ENCODE peak calls at places on chromosome 21, in eight cellular contexts. One of them, this sample, is unnamed.

GRCh38 chr21:40200962-40201361 is 333.7 kb downstream of the PCP4 start:
- DNase-seq in ovary: no peak
- DNase-seq in NCI-H1105: no peak
- DNase-seq in occipital lobe: no peak
- DNase-seq in HT1080: no peak
- DNase-seq in type B pancreatic cell: no peak
- DNase-seq in nephron progenitor cell: no peak
- DNase-seq in foreskin keratinocyte: no peak
- DNase-seq in this sample: no peak

GRCh38 chr21:33070921-33071877 is 1.3 kb downstream of the OLIG1 start:
- DNase-seq in ovary: no peak
- DNase-seq in NCI-H1105: no peak
- DNase-seq in occipital lobe: no peak
- DNase-seq in HT1080: no peak
- DNase-seq in type B pancreatic cell: no peak
- DNase-seq in nephron progenitor cell: peak; percentile 55
- DNase-seq in foreskin keratinocyte: peak; percentile 25
- DNase-seq in this sample: no peak

GRCh38 chr21:36209626-36210171 is 53.1 kb downstream of the DOP1B start:
- DNase-seq in ovary: no peak
- DNase-seq in NCI-H1105: peak; percentile 30
- DNase-seq in occipital lobe: peak; percentile 16
- DNase-seq in HT1080: peak; percentile 74
- DNase-seq in type B pancreatic cell: no peak
- DNase-seq in nephron progenitor cell: no peak
- DNase-seq in foreskin keratinocyte: peak; percentile 73
- DNase-seq in this sample: no peak

GRCh38 chr21:46001821-46002681 is 20.5 kb downstream of the COL6A1 start:
- DNase-seq in ovary: peak; percentile 34
- DNase-seq in NCI-H1105: no peak
- DNase-seq in occipital lobe: no peak
- DNase-seq in HT1080: no peak
- DNase-seq in type B pancreatic cell: no peak
- DNase-seq in nephron progenitor cell: peak; percentile 2
- DNase-seq in foreskin keratinocyte: no peak
- DNase-seq in this sample: no peak

GRCh38 chr21:27498025-27498424 is 531.1 kb upstream of the ADAMTS5 start:
- DNase-seq in ovary: no peak
- DNase-seq in NCI-H1105: no peak
- DNase-seq in occipital lobe: no peak
- DNase-seq in HT1080: peak; percentile 57
- DNase-seq in type B pancreatic cell: no peak
- DNase-seq in nephron progenitor cell: no peak
- DNase-seq in foreskin keratinocyte: peak; percentile 18
- DNase-seq in this sample: no peak

GRCh38 chr21:28142692-28143091 is 850.0 kb downstream of the LTN1 start:
- DNase-seq in ovary: no peak
- DNase-seq in NCI-H1105: no peak
- DNase-seq in occipital lobe: no peak
- DNase-seq in HT1080: peak; percentile 80
- DNase-seq in type B pancreatic cell: no peak
- DNase-seq in nephron progenitor cell: no peak
- DNase-seq in foreskin keratinocyte: peak; percentile 70
- DNase-seq in this sample: no peak

GRCh38 chr21:25916226-25916625 is 181.5 kb downstream of the GABPA start:
- DNase-seq in ovary: no peak
- DNase-seq in NCI-H1105: no peak
- DNase-seq in occipital lobe: no peak
- DNase-seq in HT1080: no peak
- DNase-seq in type B pancreatic cell: no peak
- DNase-seq in nephron progenitor cell: no peak
- DNase-seq in foreskin keratinocyte: peak; percentile 50
- DNase-seq in this sample: no peak

GRCh38 chr21:39020751-39021474 is 162.3 kb downstream of the PSMG1 start:
- DNase-seq in ovary: peak; percentile 75
- DNase-seq in NCI-H1105: no peak
- DNase-seq in occipital lobe: no peak
- DNase-seq in HT1080: no peak
- DNase-seq in type B pancreatic cell: no peak
- DNase-seq in nephron progenitor cell: no peak
- DNase-seq in foreskin keratinocyte: peak; percentile 89
- DNase-seq in this sample: no peak

GRCh38 chr21:39651206-39651605 is 38.5 kb downstream of the B3GALT5 start:
- DNase-seq in ovary: no peak
- DNase-seq in NCI-H1105: no peak
- DNase-seq in occipital lobe: no peak
- DNase-seq in HT1080: no peak
- DNase-seq in type B pancreatic cell: no peak
- DNase-seq in nephron progenitor cell: no peak
- DNase-seq in foreskin keratinocyte: no peak
- DNase-seq in this sample: no peak

GRCh38 chr21:28445081-28445830 is 547.4 kb downstream of the LTN1 start:
- DNase-seq in ovary: no peak
- DNase-seq in NCI-H1105: no peak
- DNase-seq in occipital lobe: no peak
- DNase-seq in HT1080: peak; percentile 24
- DNase-seq in type B pancreatic cell: no peak
- DNase-seq in nephron progenitor cell: no peak
- DNase-seq in foreskin keratinocyte: peak; percentile 49
- DNase-seq in this sample: no peak

GRCh38 chr21:16241500-16241963 is 511.8 kb downstream of the USP25 start:
- DNase-seq in ovary: no peak
- DNase-seq in NCI-H1105: no peak
- DNase-seq in occipital lobe: no peak
- DNase-seq in HT1080: no peak
- DNase-seq in type B pancreatic cell: no peak
- DNase-seq in nephron progenitor cell: no peak
- DNase-seq in foreskin keratinocyte: no peak
- DNase-seq in this sample: no peak

GRCh38 chr21:21860888-21861287 is 862.7 kb downstream of the NCAM2 start:
- DNase-seq in ovary: no peak
- DNase-seq in NCI-H1105: no peak
- DNase-seq in occipital lobe: no peak
- DNase-seq in HT1080: peak; percentile 72
- DNase-seq in type B pancreatic cell: no peak
- DNase-seq in nephron progenitor cell: no peak
- DNase-seq in foreskin keratinocyte: peak; percentile 8
- DNase-seq in this sample: no peak

GRCh38 chr21:24895885-24896734 is 711.2 kb downstream of the MRPL39 start:
- DNase-seq in ovary: peak; percentile 37
- DNase-seq in NCI-H1105: peak; percentile 47
- DNase-seq in occipital lobe: no peak
- DNase-seq in HT1080: peak; percentile 34
- DNase-seq in type B pancreatic cell: no peak
- DNase-seq in nephron progenitor cell: no peak
- DNase-seq in foreskin keratinocyte: peak; percentile 25
- DNase-seq in this sample: no peak

GRCh38 chr21:23789864-23790263 is 1817.4 kb downstream of the MRPL39 start:
- DNase-seq in ovary: no peak
- DNase-seq in NCI-H1105: no peak
- DNase-seq in occipital lobe: no peak
- DNase-seq in HT1080: no peak
- DNase-seq in type B pancreatic cell: no peak
- DNase-seq in nephron progenitor cell: no peak
- DNase-seq in foreskin keratinocyte: no peak
- DNase-seq in this sample: no peak

GRCh38 chr21:32917392-32918135 is 108.2 kb upstream of the OLIG2 start:
- DNase-seq in ovary: no peak
- DNase-seq in NCI-H1105: no peak
- DNase-seq in occipital lobe: no peak
- DNase-seq in HT1080: no peak
- DNase-seq in type B pancreatic cell: no peak
- DNase-seq in nephron progenitor cell: no peak
- DNase-seq in foreskin keratinocyte: no peak
- DNase-seq in this sample: no peak

GRCh38 chr21:39094087-39094785 is 89.0 kb downstream of the PSMG1 start:
- DNase-seq in ovary: no peak
- DNase-seq in NCI-H1105: no peak
- DNase-seq in occipital lobe: no peak
- DNase-seq in HT1080: no peak
- DNase-seq in type B pancreatic cell: no peak
- DNase-seq in nephron progenitor cell: no peak
- DNase-seq in foreskin keratinocyte: no peak
- DNase-seq in this sample: no peak

GRCh38 chr21:44079846-44080245 is 27.4 kb upstream of the PWP2 start:
- DNase-seq in ovary: no peak
- DNase-seq in NCI-H1105: no peak
- DNase-seq in occipital lobe: no peak
- DNase-seq in HT1080: no peak
- DNase-seq in type B pancreatic cell: no peak
- DNase-seq in nephron progenitor cell: no peak
- DNase-seq in foreskin keratinocyte: no peak
- DNase-seq in this sample: no peak

GRCh38 chr21:41460578-41461527 is 34.8 kb downstream of the MX1 start:
- DNase-seq in ovary: peak; percentile 69
- DNase-seq in NCI-H1105: peak; percentile 13
- DNase-seq in occipital lobe: no peak
- DNase-seq in HT1080: peak; percentile 58
- DNase-seq in type B pancreatic cell: no peak
- DNase-seq in nephron progenitor cell: peak; percentile 67
- DNase-seq in foreskin keratinocyte: peak; percentile 73
- DNase-seq in this sample: peak; percentile 84

GRCh38 chr21:42461881-42462877 is 33.8 kb downstream of the RSPH1 start:
- DNase-seq in ovary: no peak
- DNase-seq in NCI-H1105: no peak
- DNase-seq in occipital lobe: no peak
- DNase-seq in HT1080: no peak
- DNase-seq in type B pancreatic cell: no peak
- DNase-seq in nephron progenitor cell: no peak
- DNase-seq in foreskin keratinocyte: no peak
- DNase-seq in this sample: no peak

GRCh38 chr21:29228306-29228705 is 70.4 kb upstream of the BACH1 start:
- DNase-seq in ovary: no peak
- DNase-seq in NCI-H1105: no peak
- DNase-seq in occipital lobe: no peak
- DNase-seq in HT1080: no peak
- DNase-seq in type B pancreatic cell: no peak
- DNase-seq in nephron progenitor cell: no peak
- DNase-seq in foreskin keratinocyte: no peak
- DNase-seq in this sample: no peak

GRCh38 chr21:29064850-29065481 is 8.5 kb downstream of the CCT8 start:
- DNase-seq in ovary: no peak
- DNase-seq in NCI-H1105: no peak
- DNase-seq in occipital lobe: no peak
- DNase-seq in HT1080: no peak
- DNase-seq in type B pancreatic cell: no peak
- DNase-seq in nephron progenitor cell: no peak
- DNase-seq in foreskin keratinocyte: no peak
- DNase-seq in this sample: no peak

GRCh38 chr21:34640858-34641257 is 25.9 kb upstream of the RCAN1 start:
- DNase-seq in ovary: no peak
- DNase-seq in NCI-H1105: no peak
- DNase-seq in occipital lobe: no peak
- DNase-seq in HT1080: peak; percentile 90
- DNase-seq in type B pancreatic cell: no peak
- DNase-seq in nephron progenitor cell: no peak
- DNase-seq in foreskin keratinocyte: peak; percentile 63
- DNase-seq in this sample: no peak

GRCh38 chr21:45300786-45301520 is 13.3 kb upstream of the POFUT2 start:
- DNase-seq in ovary: peak; percentile 48
- DNase-seq in NCI-H1105: no peak
- DNase-seq in occipital lobe: no peak
- DNase-seq in HT1080: no peak
- DNase-seq in type B pancreatic cell: no peak
- DNase-seq in nephron progenitor cell: no peak
- DNase-seq in foreskin keratinocyte: no peak
- DNase-seq in this sample: peak; percentile 48

GRCh38 chr21:44294391-44295162 is 5.3 kb upstream of the PFKL start:
- DNase-seq in ovary: peak; percentile 67
- DNase-seq in NCI-H1105: no peak
- DNase-seq in occipital lobe: no peak
- DNase-seq in HT1080: peak; percentile 31
- DNase-seq in type B pancreatic cell: no peak
- DNase-seq in nephron progenitor cell: peak; percentile 34
- DNase-seq in foreskin keratinocyte: no peak
- DNase-seq in this sample: peak; percentile 79

This sample was measured in psoas muscle.